ENCODE peak calls at places on chromosome 18, in nine cellular contexts. T is activated CD4-positive, alpha-beta T cell treated with anti-CD3 and anti-CD28 coated beads, Interleukin-2, amount 10 ng/mL, durations not matched to agents 7 days and 5 days; E is globus pallidus; D is posterior cingulate gyrus; O is stimulated activated CD4-positive, alpha-beta T cell treated with anti-CD3 and anti-CD28 coated beads, Interleukin-15, amount 100 ng/mL, for 1 hour; R is myocyte; I is MV-4-11; V is naive thymus-derived CD4-positive, alpha-beta T cell; B is tibial artery. H is an unnamed sample.

GRCh38 chr18:26003391-26003790 is 87.0 kb downstream of the SS18 start:
- DNase-seq in T (no peak), E (peak), D (no peak), O (no peak), R (no peak), I (no peak), V (no peak), B (no peak), H (no peak)

GRCh38 chr18:70907673-70908072 is 618.8 kb downstream of the SOCS6 start:
- DNase-seq in T (no peak), E (peak), D (no peak), O (no peak), R (peak), I (no peak), V (no peak), B (no peak), H (no peak)

GRCh38 chr18:34880882-34881852 is 160.0 kb upstream of the MAPRE2 start:
- DNase-seq in T (no peak), E (peak), D (no peak), O (no peak), R (peak), I (peak), V (no peak), B (no peak), H (no peak)

GRCh38 chr18:48733854-48734253 is 195.0 kb downstream of the CTIF start:
- DNase-seq in T (no peak), E (peak), D (no peak), O (no peak), R (no peak), I (no peak), V (no peak), B (peak), H (no peak)

GRCh38 chr18:23279931-23280330 is 144.6 kb downstream of the CABLES1 start:
- DNase-seq in T (no peak), E (no peak), D (no peak), O (no peak), R (no peak), I (no peak), V (no peak), B (no peak), H (no peak)

GRCh38 chr18:62399781-62400308 is 74.7 kb downstream of the TNFRSF11A start:
- DNase-seq in T (no peak), E (no peak), D (no peak), O (no peak), R (no peak), I (no peak), V (no peak), B (no peak), H (no peak)

GRCh38 chr18:23884712-23885375 is 129.7 kb upstream of the TTC39C start:
- DNase-seq in T (no peak), E (no peak), D (no peak), O (no peak), R (no peak), I (no peak), V (no peak), B (peak), H (no peak)

GRCh38 chr18:2909431-2910140 is 62.8 kb downstream of the EMILIN2 start:
- DNase-seq in T (no peak), E (no peak), D (no peak), O (no peak), R (no peak), I (no peak), V (no peak), B (no peak), H (no peak)

GRCh38 chr18:3329871-3330270 is 67.9 kb downstream of the MYL12B start:
- DNase-seq in T (no peak), E (no peak), D (no peak), O (no peak), R (no peak), I (no peak), V (no peak), B (no peak), H (no peak)

GRCh38 chr18:22846088-22846683 is 86.9 kb upstream of the RBBP8 start:
- DNase-seq in T (no peak), E (peak), D (no peak), O (no peak), R (peak), I (no peak), V (no peak), B (no peak), H (no peak)

GRCh38 chr18:73365018-73365417 is 497.2 kb upstream of the NETO1 start:
- DNase-seq in T (no peak), E (no peak), D (no peak), O (no peak), R (no peak), I (no peak), V (no peak), B (no peak), H (no peak)

GRCh38 chr18:36185157-36185556 is 2.1 kb upstream of the MOCOS start:
- DNase-seq in T (no peak), E (no peak), D (no peak), O (no peak), R (no peak), I (no peak), V (no peak), B (no peak), H (no peak)

GRCh38 chr18:70413455-70413854 is 124.6 kb downstream of the SOCS6 start:
- DNase-seq in T (no peak), E (no peak), D (no peak), O (no peak), R (no peak), I (no peak), V (no peak), B (no peak), H (no peak)

GRCh38 chr18:25223899-25224607 is 127.9 kb downstream of the ZNF521 start:
- DNase-seq in T (no peak), E (no peak), D (no peak), O (no peak), R (no peak), I (no peak), V (no peak), B (no peak), H (no peak)

GRCh38 chr18:68399721-68400120 is 315.2 kb downstream of the TMX3 start:
- DNase-seq in T (no peak), E (no peak), D (no peak), O (no peak), R (peak), I (no peak), V (no peak), B (no peak), H (no peak)

GRCh38 chr18:63878343-63878742 is 9.2 kb upstream of the SERPINB2 start:
- DNase-seq in T (no peak), E (no peak), D (no peak), O (no peak), R (peak), I (peak), V (no peak), B (no peak), H (no peak)

GRCh38 chr18:61949946-61950345 is 57.1 kb upstream of the RNF152 start:
- DNase-seq in T (no peak), E (no peak), D (no peak), O (no peak), R (no peak), I (no peak), V (no peak), B (no peak), H (no peak)

GRCh38 chr18:30245756-30246515 is 796.6 kb downstream of the DSC3 start:
- DNase-seq in T (no peak), E (no peak), D (no peak), O (no peak), R (peak), I (no peak), V (no peak), B (no peak), H (no peak)

GRCh38 chr18:38174173-38174572 is 608.6 kb upstream of the CELF4 start:
- DNase-seq in T (no peak), E (no peak), D (no peak), O (no peak), R (no peak), I (no peak), V (no peak), B (no peak), H (no peak)

GRCh38 chr18:35592298-35592697 is 10.8 kb downstream of the GALNT1 start:
- DNase-seq in T (no peak), E (no peak), D (no peak), O (no peak), R (no peak), I (peak), V (no peak), B (no peak), H (no peak)

GRCh38 chr18:52046842-52047241 is 293.2 kb upstream of the DCC start:
- DNase-seq in T (no peak), E (no peak), D (no peak), O (no peak), R (no peak), I (no peak), V (no peak), B (no peak), H (no peak)

GRCh38 chr18:6543330-6543908 is 128.7 kb upstream of the L3MBTL4 start:
- DNase-seq in T (no peak), E (peak), D (no peak), O (no peak), R (peak), I (no peak), V (no peak), B (no peak), H (no peak)

GRCh38 chr18:51721388-51721787 is 523.9 kb upstream of the MEX3C start:
- DNase-seq in T (no peak), E (no peak), D (no peak), O (no peak), R (no peak), I (no peak), V (no peak), B (no peak), H (no peak)

GRCh38 chr18:24362757-24363156 is 34.9 kb downstream of the OSBPL1A start:
- DNase-seq in T (no peak), E (no peak), D (no peak), O (no peak), R (no peak), I (no peak), V (no peak), B (no peak), H (no peak)

GRCh38 chr18:39341106-39341505 is 1775.5 kb upstream of the CELF4 start:
- DNase-seq in T (no peak), E (no peak), D (no peak), O (no peak), R (no peak), I (no peak), V (no peak), B (no peak), H (no peak)

GRCh38 chr18:34203866-34204265 is 20.8 kb downstream of the NOL4 start:
- DNase-seq in T (no peak), E (no peak), D (no peak), O (no peak), R (no peak), I (no peak), V (no peak), B (no peak), H (no peak)

GRCh38 chr18:61702007-61702406 is 190.8 kb downstream of the RNF152 start:
- DNase-seq in T (no peak), E (no peak), D (no peak), O (no peak), R (no peak), I (no peak), V (no peak), B (no peak), H (no peak)

GRCh38 chr18:5106730-5107129 is 90.3 kb downstream of the AKAIN1 start:
- DNase-seq in T (no peak), E (no peak), D (no peak), O (no peak), R (no peak), I (no peak), V (peak), B (no peak), H (no peak)

GRCh38 chr18:62318613-62319012 is 6.5 kb upstream of the TNFRSF11A start:
- DNase-seq in T (no peak), E (no peak), D (no peak), O (no peak), R (no peak), I (no peak), V (no peak), B (no peak), H (no peak)

GRCh38 chr18:62898359-62898758 is 183.0 kb downstream of the PHLPP1 start:
- DNase-seq in T (no peak), E (no peak), D (no peak), O (no peak), R (no peak), I (no peak), V (no peak), B (no peak), H (no peak)

GRCh38 chr18:63741769-63742168 is 33.4 kb upstream of the SERPINB7 start:
- DNase-seq in T (no peak), E (no peak), D (no peak), O (no peak), R (peak), I (no peak), V (no peak), B (no peak), H (no peak)

GRCh38 chr18:7877609-7878008 is 310.5 kb downstream of the PTPRM start:
- DNase-seq in T (no peak), E (no peak), D (no peak), O (no peak), R (no peak), I (no peak), V (no peak), B (no peak), H (no peak)

GRCh38 chr18:9905401-9905922 is 8.4 kb upstream of the VAPA start:
- DNase-seq in T (no peak), E (no peak), D (no peak), O (no peak), R (peak), I (peak), V (no peak), B (no peak), H (no peak)

GRCh38 chr18:11497585-11497984 is 111.8 kb upstream of the SLC35G4 start:
- DNase-seq in T (no peak), E (no peak), D (no peak), O (no peak), R (peak), I (no peak), V (no peak), B (no peak), H (no peak)

GRCh38 chr18:76687271-76688006 is 134.9 kb upstream of the ZNF236 start:
- DNase-seq in T (no peak), E (no peak), D (no peak), O (no peak), R (no peak), I (peak), V (no peak), B (no peak), H (no peak)

GRCh38 chr18:7174359-7175107 is 56.4 kb upstream of the LRRC30 start:
- DNase-seq in T (no peak), E (peak), D (no peak), O (no peak), R (peak), I (no peak), V (no peak), B (no peak), H (no peak)

GRCh38 chr18:3526421-3527354 is 76.7 kb downstream of the TGIF1 start:
- DNase-seq in T (no peak), E (peak), D (no peak), O (no peak), R (peak), I (no peak), V (no peak), B (no peak), H (no peak)

GRCh38 chr18:80252136-80252535 is 4.8 kb upstream of the PARD6G start:
- DNase-seq in T (no peak), E (no peak), D (no peak), O (no peak), R (peak), I (no peak), V (no peak), B (no peak), H (no peak)

GRCh38 chr18:44602380-44602779 is 78.3 kb upstream of the SETBP1 start:
- DNase-seq in T (no peak), E (no peak), D (no peak), O (no peak), R (peak), I (no peak), V (no peak), B (no peak), H (no peak)